ENCODE peak calls at places on chromosomes 13 and 19, in four cellular contexts. One of them, this sample, is unnamed.

GRCh38 chr13:59332966-59333365 is 830.8 kb downstream of the DIAPH3 start:
- DNase-seq in amygdala: no peak
- DNase-seq in astrocyte of the spinal cord: no peak
- DNase-seq in mucosa of descending colon: no peak
- DNase-seq in this sample: no peak

GRCh38 chr19:1175020-1175419 is 952 bp upstream of the SBNO2 start:
- DNase-seq in amygdala: no peak
- DNase-seq in astrocyte of the spinal cord: no peak
- DNase-seq in mucosa of descending colon: no peak
- DNase-seq in this sample: no peak

GRCh38 chr19:43148233-43148632 is 38.1 kb downstream of the PSG5 start:
- DNase-seq in amygdala: no peak
- DNase-seq in astrocyte of the spinal cord: peak; percentile 62
- DNase-seq in mucosa of descending colon: no peak
- DNase-seq in this sample: peak; percentile 71

GRCh38 chr13:27388236-27388635 is 36.2 kb upstream of the GTF3A start:
- DNase-seq in amygdala: no peak
- DNase-seq in astrocyte of the spinal cord: no peak
- DNase-seq in mucosa of descending colon: no peak
- DNase-seq in this sample: no peak

GRCh38 chr19:31180907-31181306 is 168.3 kb downstream of the TSHZ3 start:
- DNase-seq in amygdala: no peak
- DNase-seq in astrocyte of the spinal cord: no peak
- DNase-seq in mucosa of descending colon: no peak
- DNase-seq in this sample: no peak

GRCh38 chr13:109344552-109345157 is 441.7 kb downstream of the IRS2 start:
- DNase-seq in amygdala: no peak
- DNase-seq in astrocyte of the spinal cord: peak; percentile 59
- DNase-seq in mucosa of descending colon: no peak
- DNase-seq in this sample: peak; percentile 86

GRCh38 chr19:7645656-7646425 is 8.9 kb downstream of the STXBP2 start:
- DNase-seq in amygdala: no peak
- DNase-seq in astrocyte of the spinal cord: no peak
- DNase-seq in mucosa of descending colon: no peak
- DNase-seq in this sample: no peak

GRCh38 chr19:10395003-10395402 is 8.3 kb downstream of the CDC37 start:
- DNase-seq in amygdala: no peak
- DNase-seq in astrocyte of the spinal cord: no peak
- DNase-seq in mucosa of descending colon: no peak
- DNase-seq in this sample: no peak

GRCh38 chr19:12891553-12892021 is 627 bp downstream of the GCDH start:
- DNase-seq in amygdala: no peak
- DNase-seq in astrocyte of the spinal cord: no peak
- DNase-seq in mucosa of descending colon: no peak
- DNase-seq in this sample: no peak

GRCh38 chr19:50506700-50507099 is 4.3 kb downstream of the JOSD2 start:
- DNase-seq in amygdala: no peak
- DNase-seq in astrocyte of the spinal cord: no peak
- DNase-seq in mucosa of descending colon: no peak
- DNase-seq in this sample: no peak

GRCh38 chr13:40149611-40150283 is 494.3 kb downstream of the COG6 start:
- DNase-seq in amygdala: no peak
- DNase-seq in astrocyte of the spinal cord: peak; percentile 78
- DNase-seq in mucosa of descending colon: peak; percentile 13
- DNase-seq in this sample: peak; percentile 90

GRCh38 chr19:30696514-30696913 is 324.3 kb downstream of the ZNF536 start:
- DNase-seq in amygdala: no peak
- DNase-seq in astrocyte of the spinal cord: no peak
- DNase-seq in mucosa of descending colon: peak; percentile 33
- DNase-seq in this sample: no peak

GRCh38 chr19:35169226-35169995 is 14.9 kb downstream of the FXYD5 start:
- DNase-seq in amygdala: no peak
- DNase-seq in astrocyte of the spinal cord: no peak
- DNase-seq in mucosa of descending colon: no peak
- DNase-seq in this sample: no peak

GRCh38 chr13:36548129-36548528 is 115.8 kb downstream of the CCNA1 start:
- DNase-seq in amygdala: no peak
- DNase-seq in astrocyte of the spinal cord: no peak
- DNase-seq in mucosa of descending colon: no peak
- DNase-seq in this sample: no peak

GRCh38 chr13:76210262-76210661 is 574.1 kb downstream of the LMO7 start:
- DNase-seq in amygdala: no peak
- DNase-seq in astrocyte of the spinal cord: no peak
- DNase-seq in mucosa of descending colon: no peak
- DNase-seq in this sample: peak; percentile 56

GRCh38 chr13:30681489-30682242 is 53.7 kb upstream of the ALOX5AP start:
- DNase-seq in amygdala: no peak
- DNase-seq in astrocyte of the spinal cord: no peak
- DNase-seq in mucosa of descending colon: no peak
- DNase-seq in this sample: peak; percentile 55

GRCh38 chr13:110921209-110921608 is 6.3 kb upstream of the ANKRD10 start:
- DNase-seq in amygdala: no peak
- DNase-seq in astrocyte of the spinal cord: no peak
- DNase-seq in mucosa of descending colon: no peak
- DNase-seq in this sample: no peak

GRCh38 chr19:38293281-38293680 is 10.8 kb upstream of the C19orf33 start:
- DNase-seq in amygdala: no peak
- DNase-seq in astrocyte of the spinal cord: no peak
- DNase-seq in mucosa of descending colon: no peak
- DNase-seq in this sample: no peak

This sample was measured in fibroblast of lung.